ENCODE peak calls at places on chromosome 15, in nine cellular contexts. Z is heart right ventricle; L is pons; W is activated CD4-positive, CD25-positive, alpha-beta regulatory T cell treated with anti-CD3 and anti-CD28 coated beads, Interleukin-2, amount 50 U/mL, for 72 hours; I is colonic mucosa; F is 8988T; J is activated T-helper 1 cell treated with anti-CD3 and anti-CD28 coated beads, Interleukin-12 subunit alpha, Interleukin-12 subunit beta, Interleukin-2, Interleukin-4 antibody, amounts not matched to agents 30 ng/mL and 10 ng/mL and 1 ng/mL, durations not matched to agents 14 hours and 24 hours and 36 hours; E is cortex of kidney; X is fibroblast of the conjunctiva. P is an unnamed sample.

GRCh38 chr15:74397239-74398068 is 30.0 kb upstream of the CYP11A1 start:
- DNase-seq in L (no peak), I (no peak), J (no peak), E (no peak), W (no peak), Z (no peak), X (no peak), F (no peak), P (no peak)

GRCh38 chr15:68298882-68299381 is 21.4 kb downstream of the FEM1B start:
- DNase-seq in X (no peak), L (peak), J (peak), F (no peak), I (peak), W (peak), Z (peak), E (no peak), P (no peak)

GRCh38 chr15:58214941-58215340 is 76.8 kb downstream of the AQP9 start:
- DNase-seq in E (no peak), Z (no peak), L (no peak), F (no peak), X (no peak), I (no peak), W (no peak), J (no peak), P (no peak)

GRCh38 chr15:61051570-61052031 is 177.5 kb downstream of the RORA start:
- DNase-seq in E (no peak), F (no peak), W (no peak), X (peak), I (peak), L (peak), J (no peak), Z (peak), P (peak)

GRCh38 chr15:38696120-38696727 is 131.6 kb upstream of the RASGRP1 start:
- DNase-seq in F (no peak), W (peak), J (peak), X (no peak), L (no peak), Z (no peak), E (no peak), I (no peak), P (no peak)

GRCh38 chr15:25092661-25093060 is 137.9 kb downstream of the SNRPN start:
- DNase-seq in J (no peak), L (no peak), I (no peak), W (no peak), Z (no peak), E (no peak), X (no peak), F (no peak), P (no peak)

GRCh38 chr15:81895723-81896122 is 150.1 kb downstream of the MEX3B start:
- DNase-seq in L (no peak), I (no peak), E (no peak), W (no peak), X (no peak), J (no peak), Z (no peak), F (no peak), P (no peak)

GRCh38 chr15:85777291-85778106 is 17.2 kb downstream of the KLHL25 start:
- DNase-seq in X (no peak), E (no peak), J (no peak), I (no peak), Z (no peak), L (no peak), F (no peak), W (no peak), P (no peak)

GRCh38 chr15:62120776-62121175 is 44.3 kb downstream of the C2CD4B start:
- DNase-seq in J (no peak), I (no peak), X (no peak), F (no peak), W (no peak), L (no peak), E (no peak), Z (no peak), P (no peak)

GRCh38 chr15:29534378-29534777 is 264.8 kb upstream of the NSMCE3 start:
- DNase-seq in J (no peak), X (no peak), I (no peak), W (no peak), L (no peak), F (no peak), E (no peak), Z (no peak), P (no peak)

GRCh38 chr15:80155001-80155377 is 2.2 kb downstream of the FAH start:
- DNase-seq in W (no peak), I (no peak), F (no peak), Z (no peak), E (no peak), J (no peak), L (no peak), X (no peak), P (no peak)

GRCh38 chr15:42070276-42070965 is 23.9 kb downstream of the PLA2G4D start:
- DNase-seq in J (no peak), E (no peak), W (peak), I (no peak), F (no peak), Z (no peak), X (no peak), L (no peak), P (no peak)

GRCh38 chr15:98085003-98085639 is 124.6 kb downstream of the ARRDC4 start:
- DNase-seq in Z (peak), E (no peak), I (peak), J (peak), X (peak), W (no peak), F (no peak), L (peak), P (no peak)

GRCh38 chr15:67165653-67166260 is 88.7 kb downstream of the AAGAB start:
- DNase-seq in F (no peak), L (peak), J (no peak), E (no peak), X (no peak), W (no peak), Z (no peak), I (no peak), P (no peak)

GRCh38 chr15:58453931-58454793 is 22.4 kb downstream of the LIPC start:
- DNase-seq in W (no peak), L (no peak), F (no peak), Z (no peak), X (no peak), I (no peak), E (no peak), J (peak), P (no peak)

GRCh38 chr15:51313644-51314280 is 24.6 kb downstream of the CYP19A1 start:
- DNase-seq in W (no peak), Z (no peak), I (no peak), J (no peak), F (no peak), L (no peak), X (no peak), E (no peak), P (no peak)